ENCODE peak calls at places on chromosome 2, in four cellular contexts. D is coronary artery, H is heart right ventricle, I is thoracic aorta. P is an unnamed sample.

GRCh38 chr2:74006424-74006823 is 21.7 kb downstream of the TET3 start:
- DNase-seq in D (peak; percentile 67), H (peak; percentile 41), I (no peak), P (peak; percentile 36)

GRCh38 chr2:147026664-147027278 is 818.1 kb upstream of the ACVR2A start:
- DNase-seq in D (no peak), H (no peak), I (no peak), P (no peak)

GRCh38 chr2:53473236-53473635 is 294.4 kb upstream of the CHAC2 start:
- DNase-seq in D (no peak), H (no peak), I (no peak), P (no peak)

GRCh38 chr2:15805206-15805605 is 135.1 kb upstream of the MYCN start:
- DNase-seq in D (no peak), H (no peak), I (no peak), P (no peak)

GRCh38 chr2:230134496-230135073 is 65.9 kb upstream of the SLC16A14 start:
- DNase-seq in D (no peak), H (no peak), I (no peak), P (no peak)

GRCh38 chr2:147365577-147365976 is 479.3 kb upstream of the ACVR2A start:
- DNase-seq in D (no peak), H (no peak), I (no peak), P (no peak)

GRCh38 chr2:207161724-207162123 is 4.0 kb downstream of the KLF7 start:
- DNase-seq in D (no peak), H (no peak), I (no peak), P (no peak)

GRCh38 chr2:40540026-40540425 is 88.1 kb upstream of the SLC8A1 start:
- DNase-seq in D (no peak), H (no peak), I (no peak), P (no peak)

GRCh38 chr2:11163439-11164317 is 8.4 kb downstream of the SLC66A3 start:
- DNase-seq in D (no peak), H (no peak), I (no peak), P (no peak)

GRCh38 chr2:122660786-122661634 is 905.6 kb downstream of the TSN start:
- DNase-seq in D (no peak), H (no peak), I (no peak), P (no peak)

GRCh38 chr2:207928079-207928478 is 97.2 kb downstream of the PLEKHM3 start:
- DNase-seq in D (no peak), H (no peak), I (no peak), P (no peak)

GRCh38 chr2:141021109-141021508 is 1109.7 kb downstream of the LRP1B start:
- DNase-seq in D (no peak), H (no peak), I (no peak), P (no peak)

GRCh38 chr2:9538000-9538507 is 17.6 kb downstream of the ADAM17 start:
- DNase-seq in D (no peak), H (no peak), I (no peak), P (no peak)

DNA sequence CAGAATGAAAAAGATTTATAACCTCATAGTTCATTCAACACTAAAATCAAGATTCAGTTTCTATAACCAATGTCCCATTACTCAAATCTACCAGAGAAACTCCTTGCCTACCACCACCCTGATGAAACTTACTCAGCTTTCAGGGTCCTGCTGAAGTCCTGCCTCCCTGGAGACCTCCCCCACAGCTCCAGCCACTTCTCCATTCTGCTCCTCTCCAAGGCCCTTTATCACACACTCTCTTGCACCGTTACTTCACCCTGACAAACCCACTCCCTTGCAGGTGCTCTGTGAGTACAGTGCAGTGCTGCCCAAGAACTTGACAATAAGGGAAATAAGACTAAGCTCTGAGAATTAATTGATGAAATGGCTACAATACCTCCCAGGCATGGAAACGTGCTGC is 83.5 kb upstream of the CDCA7 start:
- DNase-seq in D (no peak), H (no peak), I (no peak), P (no peak)
- TF ChIP-seq CTCF in D (no peak), H (no peak), I (no peak), P (no peak)

GRCh38 chr2:14423145-14423906 is 209.2 kb upstream of the LRATD1 start:
- DNase-seq in D (no peak), H (no peak), I (no peak), P (no peak)

GRCh38 chr2:14424478-14425390 is 207.8 kb upstream of the LRATD1 start:
- DNase-seq in D (no peak), H (no peak), I (no peak), P (no peak)

GRCh38 chr2:14425869-14426268 is 206.6 kb upstream of the LRATD1 start:
- DNase-seq in D (no peak), H (no peak), I (no peak), P (no peak)

GRCh38 chr2:14422426-14422825 is 210.1 kb upstream of the LRATD1 start:
- DNase-seq in D (no peak), H (no peak), I (no peak), P (no peak)

DNA sequence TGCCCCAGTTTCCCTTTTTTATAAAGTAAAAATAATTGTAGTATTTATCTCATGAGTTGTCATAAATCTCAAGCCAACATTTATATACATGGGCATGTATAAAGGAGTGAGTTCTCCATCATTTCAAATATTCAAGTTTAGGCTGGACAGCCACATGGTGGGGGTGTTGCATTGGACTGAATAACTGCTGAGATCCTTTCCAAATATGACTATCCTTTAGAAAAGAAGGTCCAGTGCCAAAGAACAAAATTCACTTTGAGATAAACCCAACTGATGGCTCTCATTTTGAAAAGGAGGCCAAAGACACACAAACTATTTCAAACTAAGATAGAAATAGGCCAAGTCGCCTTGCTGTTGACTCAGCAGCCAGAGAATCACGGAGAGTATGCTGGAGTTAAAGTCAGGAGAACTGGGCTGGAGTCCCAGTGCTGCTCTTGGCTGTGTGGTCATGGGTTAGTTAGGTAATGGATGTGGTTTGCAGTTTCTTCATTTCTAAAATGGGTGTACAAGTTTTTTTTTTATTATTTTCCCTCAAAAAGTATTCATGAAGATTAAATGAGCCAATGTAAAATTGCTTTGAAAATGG is 204.4 kb upstream of the LRATD1 start:
- DNase-seq in D (no peak), H (no peak), I (no peak), P (no peak)
- TF ChIP-seq CTCF in D (no peak), H (no peak), I (no peak), P (peak; percentile 45)

GRCh38 chr2:109312902-109313301 is 183.9 kb downstream of the SH3RF3 start:
- DNase-seq in D (no peak), H (no peak), I (no peak), P (no peak)
- TF ChIP-seq CTCF in D (no peak), H (no peak), I (no peak), P (no peak)

GRCh38 chr2:58893645-58894336 is 652.7 kb upstream of the FANCL start:
- DNase-seq in D (no peak), H (no peak), I (no peak), P (no peak)

GRCh38 chr2:58900664-58901063 is 659.5 kb upstream of the FANCL start:
- DNase-seq in D (no peak), H (no peak), I (no peak), P (no peak)

GRCh38 chr2:58895849-58896248 is 654.7 kb upstream of the FANCL start:
- DNase-seq in D (no peak), H (peak; percentile 38), I (no peak), P (no peak)

GRCh38 chr2:58899692-58900091 is 658.6 kb upstream of the FANCL start:
- DNase-seq in D (no peak), H (no peak), I (no peak), P (no peak)

GRCh38 chr2:58896600-58896999 is 655.5 kb upstream of the FANCL start:
- DNase-seq in D (no peak), H (no peak), I (no peak), P (no peak)
- TF ChIP-seq CTCF in D (no peak), H (no peak), I (no peak), P (no peak)

GRCh38 chr2:237603049-237603717 is 12.6 kb upstream of the RAB17 start:
- DNase-seq in D (no peak), H (no peak), I (no peak), P (no peak)

GRCh38 chr2:237602409-237602808 is 11.9 kb upstream of the RAB17 start:
- DNase-seq in D (no peak), H (no peak), I (no peak), P (no peak)

GRCh38 chr2:237600205-237600846 is 9.8 kb upstream of the RAB17 start:
- DNase-seq in D (peak; percentile 87), H (peak; percentile 52), I (no peak), P (no peak)

GRCh38 chr2:237599465-237600110 is 9.1 kb upstream of the RAB17 start:
- DNase-seq in D (no peak), H (no peak), I (no peak), P (no peak)

GRCh38 chr2:237601453-237602116 is 11.1 kb upstream of the RAB17 start:
- DNase-seq in D (no peak), H (no peak), I (no peak), P (no peak)
- TF ChIP-seq CTCF in D (no peak), H (no peak), I (no peak), P (peak; percentile 8)

GRCh38 chr2:43238176-43238575 is 11.8 kb upstream of the ZFP36L2 start:
- DNase-seq in D (no peak), H (no peak), I (no peak), P (no peak)

GRCh38 chr2:43238813-43239212 is 12.4 kb upstream of the ZFP36L2 start:
- DNase-seq in D (no peak), H (no peak), I (no peak), P (no peak)

GRCh38 chr2:43240762-43241150 is 14.3 kb upstream of the ZFP36L2 start:
- DNase-seq in D (no peak), H (no peak), I (no peak), P (no peak)

GRCh38 chr2:43241558-43241957 is 15.2 kb upstream of the ZFP36L2 start:
- DNase-seq in D (no peak), H (no peak), I (no peak), P (no peak)

GRCh38 chr2:43239981-43240761 is 13.8 kb upstream of the ZFP36L2 start:
- DNase-seq in D (no peak), H (no peak), I (no peak), P (no peak)
- TF ChIP-seq CTCF in D (no peak), H (no peak), I (no peak), P (peak; percentile 16)

P was measured in chondrocyte.